ENCODE peak calls at places on chromosome 11, in eight cellular contexts. A is nucleus accumbens, L is Peyer's patch, W is anterior cingulate cortex, E is NCI-H460, M is WERI-Rb-1, T is AG04450, F is DMS153. J is an unnamed sample.

GRCh38 chr11:30992513-30992849 is 377.1 kb downstream of the DCDC1 start:
- DNase-seq in A (no peak), L (no peak), W (no peak), E (no peak), M (no peak), T (no peak), F (no peak), J (no peak)

GRCh38 chr11:14908214-14908880 is 16.3 kb upstream of the CYP2R1 start:
- DNase-seq in A (no peak), L (peak; percentile 73), W (no peak), E (peak; percentile 51), M (peak; percentile 46), T (no peak), F (peak; percentile 71), J (no peak)

GRCh38 chr11:26234451-26234850 is 97.5 kb upstream of the ANO3 start:
- DNase-seq in A (no peak), L (no peak), W (no peak), E (no peak), M (no peak), T (no peak), F (no peak), J (no peak)

GRCh38 chr11:61686469-61686868 is 6.3 kb downstream of the DAGLA start:
- DNase-seq in A (no peak), L (no peak), W (no peak), E (no peak), M (no peak), T (no peak), F (no peak), J (no peak)

GRCh38 chr11:10659339-10660216 is 34.0 kb downstream of the IRAG1 start:
- DNase-seq in A (no peak), L (peak; percentile 69), W (no peak), E (peak; percentile 20), M (no peak), T (peak; percentile 87), F (no peak), J (no peak)

GRCh38 chr11:69010964-69011623 is 2.0 kb downstream of the MRGPRF start:
- DNase-seq in A (no peak), L (peak; percentile 75), W (no peak), E (peak; percentile 19), M (no peak), T (no peak), F (peak; percentile 34), J (peak; percentile 32)

GRCh38 chr11:86052697-86053641 is 15.9 kb downstream of the PICALM start:
- DNase-seq in A (no peak), L (no peak), W (no peak), E (no peak), M (no peak), T (no peak), F (no peak), J (no peak)

GRCh38 chr11:121762820-121763219 is 310.1 kb upstream of the SORL1-AS1 start:
- DNase-seq in A (no peak), L (no peak), W (no peak), E (no peak), M (peak; percentile 21), T (no peak), F (no peak), J (peak; percentile 63)

GRCh38 chr11:1401656-1402221 is 12.0 kb downstream of the BRSK2 start:
- DNase-seq in A (peak; percentile 53), L (peak; percentile 66), W (no peak), E (peak; percentile 45), M (no peak), T (peak; percentile 20), F (no peak), J (peak; percentile 7)

GRCh38 chr11:59197990-59198389 is 14.7 kb downstream of the MPEG1 start:
- DNase-seq in A (peak; percentile 56), L (no peak), W (no peak), E (no peak), M (no peak), T (no peak), F (peak; percentile 70), J (peak; percentile 59)

GRCh38 chr11:10392680-10393079 is 62.4 kb upstream of the AMPD3 start:
- DNase-seq in A (no peak), L (no peak), W (no peak), E (no peak), M (no peak), T (no peak), F (no peak), J (no peak)

GRCh38 chr11:2270322-2271076 is at the start of gene ASCL2:
- DNase-seq in A (no peak), L (peak; percentile 48), W (no peak), E (no peak), M (no peak), T (no peak), F (no peak), J (no peak)

GRCh38 chr11:9092846-9093778 is 1.7 kb upstream of the SCUBE2 start:
- DNase-seq in A (no peak), L (no peak), W (no peak), E (no peak), M (peak; percentile 20), T (no peak), F (peak; percentile 22), J (no peak)

GRCh38 chr11:102869354-102869753 is 5.4 kb downstream of the MMP12 start:
- DNase-seq in A (no peak), L (no peak), W (no peak), E (no peak), M (no peak), T (no peak), F (peak; percentile 84), J (no peak)

GRCh38 chr11:33320814-33321330 is 63.7 kb downstream of the HIPK3 start:
- DNase-seq in A (no peak), L (no peak), W (no peak), E (no peak), M (no peak), T (no peak), F (no peak), J (no peak)

GRCh38 chr11:127993788-127994187 is 593.6 kb downstream of the ETS1 start:
- DNase-seq in A (no peak), L (no peak), W (no peak), E (no peak), M (peak; percentile 8), T (no peak), F (no peak), J (no peak)

GRCh38 chr11:73367482-73368024 is 8.6 kb upstream of the RELT start:
- DNase-seq in A (no peak), L (no peak), W (no peak), E (no peak), M (no peak), T (no peak), F (no peak), J (no peak)

GRCh38 chr11:57428643-57429042 is 1.7 kb upstream of the SLC43A3 start:
- DNase-seq in A (no peak), L (no peak), W (no peak), E (no peak), M (no peak), T (no peak), F (no peak), J (no peak)

GRCh38 chr11:96021901-96022650 is 98.2 kb upstream of the MTMR2 start:
- DNase-seq in A (no peak), L (no peak), W (no peak), E (no peak), M (peak; percentile 80), T (no peak), F (no peak), J (no peak)

GRCh38 chr11:118606157-118606843 is 1.1 kb upstream of the PHLDB1 start:
- DNase-seq in A (no peak), L (no peak), W (no peak), E (no peak), M (peak; percentile 35), T (no peak), F (no peak), J (no peak)

GRCh38 chr11:32137263-32137662 is 46.4 kb downstream of the RCN1 start:
- DNase-seq in A (no peak), L (no peak), W (no peak), E (peak; percentile 54), M (no peak), T (peak; percentile 89), F (no peak), J (peak; percentile 65)

GRCh38 chr11:72752088-72752914 is at the start of gene ARAP1:
- DNase-seq in A (peak; percentile 72), L (peak; percentile 89), W (no peak), E (peak; percentile 41), M (peak; percentile 83), T (no peak), F (peak; percentile 41), J (no peak)

GRCh38 chr11:7571640-7572000 is 57.8 kb downstream of the PPFIBP2 start:
- DNase-seq in A (peak; percentile 55), L (peak; percentile 86), W (no peak), E (peak; percentile 44), M (peak; percentile 78), T (peak; percentile 46), F (peak; percentile 45), J (no peak)

GRCh38 chr11:14636119-14636518 is 7.5 kb upstream of the PDE3B start:
- DNase-seq in A (no peak), L (no peak), W (no peak), E (no peak), M (no peak), T (no peak), F (no peak), J (no peak)

GRCh38 chr11:78860720-78861422 is 286.2 kb upstream of the NARS2 start:
- DNase-seq in A (no peak), L (no peak), W (no peak), E (no peak), M (no peak), T (no peak), F (no peak), J (no peak)

GRCh38 chr11:62497132-62497915 is 49.3 kb downstream of the AHNAK start:
- DNase-seq in A (peak; percentile 16), L (peak; percentile 81), W (no peak), E (peak; percentile 58), M (peak; percentile 31), T (no peak), F (peak; percentile 21), J (no peak)

GRCh38 chr11:14578551-14578956 is 58.4 kb upstream of the PSMA1 start:
- DNase-seq in A (no peak), L (peak; percentile 82), W (no peak), E (peak; percentile 42), M (no peak), T (no peak), F (peak; percentile 83), J (peak; percentile 44)

GRCh38 chr11:12388939-12389670 is 11.7 kb downstream of the PARVA start:
- DNase-seq in A (no peak), L (no peak), W (no peak), E (no peak), M (no peak), T (no peak), F (no peak), J (no peak)

GRCh38 chr11:24496728-24497396 is at the start of gene LUZP2:
- DNase-seq in A (no peak), L (no peak), W (peak; percentile 14), E (peak; percentile 7), M (peak; percentile 46), T (no peak), F (no peak), J (no peak)

GRCh38 chr11:33864479-33864878 is 27.4 kb downstream of the LMO2 start:
- DNase-seq in A (no peak), L (no peak), W (no peak), E (no peak), M (no peak), T (no peak), F (no peak), J (no peak)

J was measured in retinal pigment epithelial cell.